ENCODE peak calls at places on chromosomes 5 and 9, in eight cellular contexts. G is astrocyte, Z is GM12865, J is HFF-Myc, O is left ventricle myocardium inferior, Q is cardiac fibroblast, S is cardiac muscle cell, V is uterus. N is an unnamed sample.

GRCh38 chr5:158807947-158808346 is 291.8 kb downstream of the EBF1 start:
- DNase-seq in Q (peak), V (no peak), J (no peak), G (no peak), Z (no peak), O (no peak), S (peak), N (peak)

GRCh38 chr5:93452255-93452654 is 128.8 kb downstream of the NR2F1-AS1 start:
- DNase-seq in J (no peak), O (no peak), V (no peak), Q (no peak), G (no peak), Z (no peak), S (peak), N (peak)

GRCh38 chr5:37756248-37756647 is 83.6 kb downstream of the GDNF start:
- DNase-seq in S (no peak), J (no peak), G (no peak), V (no peak), Q (no peak), O (no peak), Z (no peak), N (no peak)

GRCh38 chr5:42268630-42269029 is 154.6 kb upstream of the GHR start:
- DNase-seq in J (no peak), Q (peak), G (peak), Z (no peak), V (no peak), O (no peak), S (peak), N (peak)

GRCh38 chr5:976849-977751 is 31.5 kb upstream of the NKD2 start:
- DNase-seq in S (no peak), V (no peak), G (no peak), Z (no peak), J (no peak), O (no peak), Q (no peak), N (no peak)

GRCh38 chr5:68255305-68256130 is 40.0 kb downstream of the PIK3R1 start:
- DNase-seq in O (no peak), V (no peak), S (no peak), Z (no peak), Q (no peak), J (no peak), G (no peak), N (no peak)

GRCh38 chr9:34992376-34992951 is 2.9 kb downstream of the DNAJB5 start:
- DNase-seq in G (peak), Z (peak), J (peak), S (peak), V (peak), O (peak), Q (peak), N (peak)

GRCh38 chr5:117738571-117738970 is 1163.9 kb upstream of the SEMA6A start:
- DNase-seq in G (no peak), Q (no peak), O (no peak), V (no peak), Z (no peak), S (no peak), J (no peak), N (no peak)

GRCh38 chr9:133120343-133121199 is 469 bp downstream of the RALGDS start:
- DNase-seq in S (no peak), Z (no peak), O (no peak), J (no peak), V (no peak), Q (no peak), G (no peak), N (no peak)

GRCh38 chr9:114606068-114606467 is 5.0 kb upstream of the TMEM268 start:
- DNase-seq in Q (no peak), S (no peak), J (no peak), G (no peak), V (no peak), Z (no peak), O (no peak), N (peak)

GRCh38 chr9:124813496-124814177 is 36.7 kb downstream of the OLFML2A start:
- DNase-seq in Z (no peak), J (no peak), V (no peak), S (no peak), O (no peak), G (peak), Q (no peak), N (peak)

GRCh38 chr5:1245901-1246576 is 20.9 kb downstream of the SLC6A18 start:
- DNase-seq in Z (no peak), J (no peak), V (no peak), O (no peak), G (no peak), Q (no peak), S (no peak), N (no peak)

GRCh38 chr9:3762076-3762475 is 236.3 kb upstream of the RFX3 start:
- DNase-seq in Z (no peak), S (no peak), V (no peak), O (no peak), G (no peak), J (no peak), Q (no peak), N (no peak)

GRCh38 chr9:121566401-121567141 is 66.9 kb upstream of the GGTA1 start:
- DNase-seq in J (no peak), V (peak), S (peak), Q (peak), O (peak), Z (no peak), G (peak), N (peak)

GRCh38 chr5:9042241-9042640 is 503.6 kb downstream of the SEMA5A start:
- DNase-seq in Z (no peak), V (no peak), G (no peak), O (no peak), Q (no peak), J (no peak), S (peak), N (no peak)

GRCh38 chr9:86168256-86168655 is 68.9 kb upstream of the GOLM1 start:
- DNase-seq in J (no peak), Z (no peak), O (no peak), V (no peak), S (no peak), G (no peak), Q (no peak), N (no peak)

GRCh38 chr5:106397700-106398099 is 1273.0 kb downstream of the EFNA5 start:
- DNase-seq in O (no peak), Z (peak), G (peak), S (peak), J (peak), V (no peak), Q (peak), N (peak)

GRCh38 chr5:15391648-15392392 is 108.2 kb upstream of the FBXL7 start:
- DNase-seq in O (no peak), S (peak), Z (no peak), Q (peak), G (no peak), V (no peak), J (no peak), N (peak)

GRCh38 chr9:104575451-104575850 is 6.5 kb downstream of the OR13C8 start:
- DNase-seq in O (no peak), J (no peak), V (no peak), Q (peak), Z (no peak), S (no peak), G (no peak), N (no peak)

GRCh38 chr9:114908104-114908621 is 22.2 kb downstream of the TNFSF8 start:
- DNase-seq in Q (peak), J (no peak), V (no peak), O (no peak), G (peak), S (no peak), Z (peak), N (no peak)

GRCh38 chr5:39328731-39329130 is 35.6 kb downstream of the C9 start:
- DNase-seq in G (no peak), J (no peak), O (no peak), S (peak), Q (peak), Z (no peak), V (no peak), N (no peak)

GRCh38 chr9:16809912-16810610 is 60.4 kb downstream of the BNC2 start:
- DNase-seq in Z (no peak), Q (no peak), G (no peak), O (no peak), V (no peak), S (no peak), J (no peak), N (no peak)

GRCh38 chr5:43041669-43042175 is 1.6 kb upstream of the ANXA2R start:
- DNase-seq in G (peak), J (no peak), Q (peak), O (no peak), Z (peak), V (peak), S (peak), N (peak)

GRCh38 chr5:58208674-58209073 is 251.2 kb downstream of the PLK2 start:
- DNase-seq in G (no peak), V (no peak), O (no peak), S (no peak), Q (no peak), Z (no peak), J (no peak), N (no peak)

GRCh38 chr5:169762338-169763095 is 125.4 kb downstream of the DOCK2 start:
- DNase-seq in V (no peak), J (peak), G (peak), Z (no peak), Q (peak), S (peak), O (no peak), N (peak)

GRCh38 chr5:79133121-79133656 is 21.6 kb downstream of the BHMT start:
- DNase-seq in Q (peak), S (peak), V (no peak), G (peak), O (no peak), Z (peak), J (peak), N (peak)

DNA sequence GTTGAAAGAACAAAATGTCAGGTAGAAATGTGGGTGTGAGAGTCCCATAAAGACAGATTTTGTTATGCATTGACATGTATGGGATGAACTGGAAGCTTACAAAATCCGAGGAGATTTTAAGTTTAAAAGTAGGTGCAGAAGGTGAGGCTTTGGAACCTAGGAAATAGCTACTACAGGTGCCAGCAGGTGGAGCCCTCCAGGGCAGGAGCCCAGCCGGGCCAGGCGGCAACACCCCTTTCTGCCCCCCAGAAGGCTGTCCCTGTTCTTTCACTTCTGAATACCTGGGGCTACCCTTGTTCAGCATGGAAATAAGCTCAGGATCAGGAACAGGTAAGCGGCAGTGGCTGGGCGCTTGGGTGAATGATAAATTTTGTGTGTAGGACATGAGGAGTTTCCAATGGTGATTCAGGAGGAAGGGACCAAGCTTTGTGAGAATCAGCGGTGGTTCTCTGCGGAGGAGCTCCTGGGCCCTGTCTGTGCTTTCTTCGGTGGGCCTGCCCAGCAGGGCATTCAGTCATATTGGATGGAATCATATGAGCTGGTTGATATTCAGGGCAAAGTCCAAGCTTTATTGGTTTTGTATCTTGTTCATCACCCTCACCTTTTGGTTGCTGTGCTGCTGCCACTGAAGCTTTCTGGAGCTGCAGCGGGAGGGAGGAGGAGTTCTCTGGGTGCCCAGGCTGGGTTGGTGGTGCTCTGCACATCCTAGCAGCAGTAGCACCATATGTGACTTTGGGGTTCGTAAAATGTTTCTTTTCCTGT is 12.3 kb downstream of the PCBD2 start:
- DNase-seq in Q (no peak), S (no peak), J (no peak), Z (no peak), G (no peak), V (no peak), O (no peak), N (no peak)
- TF ChIP-seq CTCF in Q (peak), S (peak), J (peak), Z (peak), G (no peak), V (no peak), O (peak), N (peak)

DNA sequence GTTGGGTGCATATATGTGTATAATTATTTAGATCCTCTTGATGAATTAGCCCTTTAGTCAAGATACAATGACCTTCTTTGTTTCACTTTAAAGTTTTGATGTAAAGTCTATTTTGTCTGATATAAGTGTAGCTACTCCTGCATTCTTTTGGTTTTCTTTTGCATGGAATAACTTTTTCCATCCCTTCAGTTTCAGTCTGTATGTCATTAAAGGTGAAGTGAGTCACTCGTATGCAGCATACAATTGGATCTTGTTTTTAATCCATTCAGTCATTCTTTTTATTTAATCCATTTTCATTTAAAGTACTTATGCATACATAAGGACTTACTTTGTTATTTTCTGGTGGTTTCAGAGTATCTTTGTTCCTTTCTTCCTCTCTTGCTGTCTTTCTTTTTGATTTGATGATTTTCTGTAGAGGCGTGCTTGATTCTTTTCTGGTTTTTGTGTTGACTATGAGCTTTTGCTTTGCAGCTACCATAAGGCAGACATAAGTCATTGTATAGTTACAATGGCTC is 36.3 kb upstream of the FAM120A start:
- DNase-seq in G (peak), Q (no peak), V (no peak), O (no peak), S (no peak), Z (no peak), J (no peak), N (no peak)
- H3K4me3 ChIP-seq in G (no peak), Q (no peak), V (no peak), O (no peak), S (no peak), Z (no peak), J (no peak), N (no peak)

DNA sequence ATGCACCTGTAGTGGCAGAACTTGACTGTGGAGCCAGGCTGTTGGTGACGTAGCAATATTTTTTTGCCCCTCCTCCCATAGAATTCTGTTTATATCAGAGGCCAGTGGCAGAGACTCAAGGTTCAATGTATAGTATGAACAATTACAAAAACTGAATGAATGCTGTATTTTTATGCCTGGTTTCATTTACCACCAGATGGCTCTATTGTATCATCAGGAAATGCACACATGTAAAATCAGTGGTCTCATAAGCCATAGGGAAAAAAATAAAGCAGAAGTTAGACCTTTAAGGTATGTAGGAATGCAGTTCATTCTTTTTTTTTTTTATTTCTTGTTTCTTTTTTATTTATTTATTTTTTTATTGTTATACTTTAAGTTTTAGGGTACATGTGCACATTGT is 43.6 kb downstream of the CCDC192 start:
- DNase-seq in Q (peak), V (no peak), G (peak), S (peak), J (no peak), Z (peak), O (no peak), N (peak)
- TF ChIP-seq CTCF in Q (peak), V (peak), G (peak), S (peak), J (peak), Z (peak), O (peak), N (peak)

DNA sequence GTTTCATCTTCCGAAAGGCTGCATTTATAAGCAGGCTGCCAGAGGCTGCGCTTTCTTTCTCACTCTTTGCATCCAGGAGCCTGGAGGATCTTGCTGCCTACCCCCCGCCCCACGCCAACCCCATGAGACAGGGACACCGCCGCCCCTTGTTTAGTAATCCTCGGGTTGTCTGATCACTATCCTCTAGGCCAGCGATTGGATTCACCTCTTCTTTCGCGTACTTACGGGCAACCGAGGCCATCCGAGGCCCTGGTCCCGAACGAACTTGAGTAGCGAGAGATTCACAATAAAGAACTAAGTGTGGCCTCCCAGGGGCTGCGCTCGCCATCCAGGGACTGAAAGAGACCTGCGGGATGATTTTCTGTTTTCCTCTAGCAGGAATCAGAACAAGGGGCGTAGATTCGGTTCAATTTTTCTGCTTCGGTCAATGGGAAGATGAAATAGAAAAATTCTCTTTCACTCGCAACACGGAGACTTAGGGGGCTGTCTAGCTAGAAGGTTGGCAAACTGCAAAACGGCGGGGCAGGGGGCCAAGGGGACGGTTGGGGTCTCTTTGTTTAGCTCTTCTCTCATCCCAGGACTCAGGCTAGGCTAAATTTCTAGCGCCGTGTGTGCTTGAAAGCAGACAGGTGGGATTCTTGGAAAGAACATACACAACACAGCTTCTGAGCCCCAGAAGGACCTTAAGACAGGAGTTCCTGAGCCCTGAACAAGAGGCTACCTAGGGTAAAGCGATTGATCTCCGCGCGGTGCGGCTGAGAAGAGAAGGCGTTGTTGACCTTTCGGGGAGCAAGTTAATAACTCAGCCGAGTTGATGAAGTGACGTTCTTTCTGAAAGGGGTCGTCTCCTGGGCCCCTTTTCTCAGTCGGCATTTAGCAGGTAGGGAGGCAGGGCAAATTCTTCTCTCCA is 5.8 kb upstream of the ISL1 start:
- DNase-seq in S (no peak), Z (no peak), O (no peak), G (no peak), Q (no peak), J (no peak), V (no peak), N (no peak)
- H3K4me3 ChIP-seq in S (peak), Z (no peak), O (no peak), G (no peak), Q (no peak), J (no peak), V (no peak), N (no peak)

GRCh38 chr9:91192785-91193657 is 168.7 kb downstream of the AUH start:
- DNase-seq in S (peak), Z (peak), G (peak), O (peak), J (peak), Q (peak), V (peak), N (peak)
- TF ChIP-seq CTCF in S (peak), Z (no peak), G (no peak), O (peak), J (no peak), Q (peak), V (peak), N (peak)

GRCh38 chr9:137452761-137453642 is 6.1 kb downstream of the NSMF start:
- DNase-seq in G (no peak), Z (no peak), O (peak), V (peak), J (no peak), Q (no peak), S (no peak), N (no peak)
- H3K4me3 ChIP-seq in G (no peak), Z (no peak), O (peak), V (no peak), J (no peak), Q (no peak), S (no peak), N (peak)

DNA sequence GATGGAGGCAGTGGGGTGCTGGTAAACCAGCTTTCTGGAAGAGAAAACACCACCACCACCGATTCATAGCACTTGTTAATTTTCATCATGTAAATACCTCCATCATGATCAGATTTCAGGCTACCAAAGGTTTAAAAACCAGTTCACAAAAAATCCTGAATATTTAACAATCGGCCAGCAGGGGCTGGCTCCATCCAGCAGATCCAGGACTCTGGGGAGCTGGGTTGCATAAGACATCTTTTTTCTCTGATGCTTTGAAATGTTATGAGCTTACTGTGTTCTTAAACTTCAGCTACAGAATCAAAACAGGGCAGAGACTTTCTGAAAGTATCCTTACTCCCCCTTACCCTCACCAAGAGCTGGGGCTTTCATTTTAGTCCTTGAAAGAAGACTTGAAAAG is 14.6 kb upstream of the RNF183 start:
- DNase-seq in J (no peak), O (no peak), Q (peak), V (no peak), S (peak), Z (no peak), G (no peak), N (peak)
- TF ChIP-seq CTCF in J (no peak), O (peak), Q (peak), V (no peak), S (peak), Z (no peak), G (peak), N (peak)

DNA sequence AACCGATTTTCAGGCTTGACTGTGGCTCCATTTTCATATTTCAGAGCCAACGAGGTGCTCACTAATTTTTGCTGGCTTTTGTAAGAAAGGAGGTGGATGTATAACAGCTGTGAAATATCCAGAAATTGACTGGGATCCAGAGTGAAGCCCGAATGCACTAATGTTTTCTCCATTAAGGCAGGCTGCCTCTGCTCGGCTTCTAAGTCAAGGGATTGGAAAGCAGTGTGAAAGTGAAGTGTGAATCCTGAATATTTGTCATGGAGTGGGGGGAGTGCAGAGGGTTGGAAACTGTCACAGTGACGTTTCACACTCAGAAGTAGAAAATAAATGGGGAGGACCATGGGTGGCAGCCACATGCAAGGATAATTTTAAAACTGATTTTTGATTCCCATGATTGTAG is 237.4 kb downstream of the GOLPH3 start:
- DNase-seq in Z (no peak), O (no peak), V (peak), S (peak), J (no peak), G (no peak), Q (no peak), N (no peak)
- H3K4me3 ChIP-seq in Z (no peak), O (peak), V (peak), S (no peak), J (no peak), G (no peak), Q (no peak), N (no peak)